ENCODE peak calls at places on chromosomes 3 and 15, in five cellular contexts. One of them, this sample, is unnamed.

GRCh38 chr3:8581373-8581772 is 63.2 kb downstream of the SSUH2 start:
- DNase-seq in CD8-positive, alpha-beta T cell: no peak
- DNase-seq in stomach: no peak
- DNase-seq in uterus: no peak
- DNase-seq in fibroblast of lung: no peak
- DNase-seq in this sample: no peak

GRCh38 chr15:42921049-42921731 is 612 bp upstream of the TTBK2 start:
- DNase-seq in stomach: peak; percentile 27
- DNase-seq in fibroblast of lung: no peak
- DNase-seq in uterus: peak; percentile 42
- DNase-seq in CD8-positive, alpha-beta T cell: peak; percentile 22
- DNase-seq in this sample: peak; percentile 26

GRCh38 chr3:125608419-125608818 is 13.1 kb upstream of the OSBPL11 start:
- DNase-seq in stomach: no peak
- DNase-seq in CD8-positive, alpha-beta T cell: no peak
- DNase-seq in fibroblast of lung: no peak
- DNase-seq in uterus: no peak
- DNase-seq in this sample: no peak

GRCh38 chr15:68704496-68705021 is 116.1 kb downstream of the ANP32A start:
- DNase-seq in CD8-positive, alpha-beta T cell: no peak
- DNase-seq in fibroblast of lung: peak; percentile 27
- DNase-seq in stomach: peak; percentile 40
- DNase-seq in uterus: peak; percentile 44
- DNase-seq in this sample: no peak

GRCh38 chr3:129824926-129825541 is 68.5 kb downstream of the TMCC1 start:
- DNase-seq in CD8-positive, alpha-beta T cell: peak; percentile 11
- DNase-seq in stomach: no peak
- DNase-seq in uterus: no peak
- DNase-seq in fibroblast of lung: peak; percentile 61
- DNase-seq in this sample: no peak

GRCh38 chr3:156498307-156498706 is 56.6 kb downstream of the SSR3 start:
- DNase-seq in uterus: no peak
- DNase-seq in CD8-positive, alpha-beta T cell: no peak
- DNase-seq in stomach: no peak
- DNase-seq in fibroblast of lung: no peak
- DNase-seq in this sample: no peak

GRCh38 chr15:41969851-41970431 is 2.4 kb downstream of the EHD4 start:
- DNase-seq in fibroblast of lung: no peak
- DNase-seq in stomach: peak; percentile 25
- DNase-seq in uterus: no peak
- DNase-seq in CD8-positive, alpha-beta T cell: peak; percentile 13
- DNase-seq in this sample: no peak

GRCh38 chr3:147008886-147009285 is 397.5 kb downstream of the ZIC4 start:
- DNase-seq in CD8-positive, alpha-beta T cell: no peak
- DNase-seq in uterus: no peak
- DNase-seq in stomach: no peak
- DNase-seq in fibroblast of lung: peak; percentile 9
- DNase-seq in this sample: no peak

GRCh38 chr3:28544236-28544635 is 195.6 kb upstream of the AZI2 start:
- DNase-seq in CD8-positive, alpha-beta T cell: no peak
- DNase-seq in uterus: no peak
- DNase-seq in stomach: no peak
- DNase-seq in fibroblast of lung: no peak
- DNase-seq in this sample: no peak

GRCh38 chr15:74901612-74902063 is 5.0 kb downstream of the FAM219B start:
- DNase-seq in fibroblast of lung: peak; percentile 67
- DNase-seq in stomach: peak; percentile 74
- DNase-seq in CD8-positive, alpha-beta T cell: peak; percentile 49
- DNase-seq in uterus: peak; percentile 56
- DNase-seq in this sample: peak; percentile 55

GRCh38 chr15:60928210-60928609 is 300.9 kb downstream of the RORA start:
- DNase-seq in uterus: no peak
- DNase-seq in CD8-positive, alpha-beta T cell: no peak
- DNase-seq in fibroblast of lung: no peak
- DNase-seq in stomach: no peak
- DNase-seq in this sample: no peak

GRCh38 chr15:73019733-73020132 is 32.5 kb upstream of the NEO1 start:
- DNase-seq in CD8-positive, alpha-beta T cell: no peak
- DNase-seq in uterus: no peak
- DNase-seq in fibroblast of lung: no peak
- DNase-seq in stomach: no peak
- DNase-seq in this sample: no peak

GRCh38 chr15:101159096-101159935 is 92.5 kb downstream of the CHSY1 start:
- DNase-seq in uterus: no peak
- DNase-seq in stomach: no peak
- DNase-seq in CD8-positive, alpha-beta T cell: no peak
- DNase-seq in fibroblast of lung: no peak
- DNase-seq in this sample: no peak

GRCh38 chr3:105965384-105965783 is 96.6 kb upstream of the CBLB start:
- DNase-seq in uterus: no peak
- DNase-seq in stomach: no peak
- DNase-seq in fibroblast of lung: peak; percentile 62
- DNase-seq in CD8-positive, alpha-beta T cell: no peak
- DNase-seq in this sample: no peak

GRCh38 chr3:178202199-178202598 is 334.0 kb upstream of the KCNMB2 start:
- DNase-seq in CD8-positive, alpha-beta T cell: no peak
- DNase-seq in stomach: no peak
- DNase-seq in uterus: no peak
- DNase-seq in fibroblast of lung: no peak
- DNase-seq in this sample: no peak

GRCh38 chr15:86916671-86917450 is 837.2 kb downstream of the AGBL1 start:
- DNase-seq in stomach: no peak
- DNase-seq in CD8-positive, alpha-beta T cell: no peak
- DNase-seq in uterus: no peak
- DNase-seq in fibroblast of lung: no peak
- DNase-seq in this sample: peak; percentile 46

GRCh38 chr15:80825361-80826030 is 46.3 kb downstream of the CEMIP start:
- DNase-seq in uterus: no peak
- DNase-seq in stomach: no peak
- DNase-seq in CD8-positive, alpha-beta T cell: no peak
- DNase-seq in fibroblast of lung: no peak
- DNase-seq in this sample: peak; percentile 70

GRCh38 chr3:52541050-52541449 is 4.6 kb downstream of the UQCC5 start:
- DNase-seq in stomach: no peak
- DNase-seq in uterus: no peak
- DNase-seq in fibroblast of lung: no peak
- DNase-seq in CD8-positive, alpha-beta T cell: no peak
- DNase-seq in this sample: no peak

GRCh38 chr15:36826948-36827347 is 247.5 kb downstream of the CDIN1 start:
- DNase-seq in stomach: no peak
- DNase-seq in fibroblast of lung: no peak
- DNase-seq in CD8-positive, alpha-beta T cell: no peak
- DNase-seq in uterus: no peak
- DNase-seq in this sample: no peak

GRCh38 chr3:52715714-52716305 is 9.9 kb downstream of the SPCS1 start:
- DNase-seq in fibroblast of lung: no peak
- DNase-seq in stomach: no peak
- DNase-seq in uterus: no peak
- DNase-seq in CD8-positive, alpha-beta T cell: no peak
- DNase-seq in this sample: peak; percentile 66

GRCh38 chr15:72198410-72199270 is 1.1 kb upstream of the GRAMD2A start:
- DNase-seq in fibroblast of lung: no peak
- DNase-seq in CD8-positive, alpha-beta T cell: no peak
- DNase-seq in stomach: no peak
- DNase-seq in uterus: no peak
- DNase-seq in this sample: no peak

GRCh38 chr3:10432156-10432845 is 73.1 kb downstream of the ATP2B2 start:
- DNase-seq in CD8-positive, alpha-beta T cell: no peak
- DNase-seq in fibroblast of lung: no peak
- DNase-seq in stomach: no peak
- DNase-seq in uterus: no peak
- DNase-seq in this sample: no peak

GRCh38 chr15:82533801-82534200 is 6.5 kb downstream of the RPS17 start:
- DNase-seq in fibroblast of lung: no peak
- DNase-seq in uterus: no peak
- DNase-seq in CD8-positive, alpha-beta T cell: no peak
- DNase-seq in stomach: no peak
- DNase-seq in this sample: peak; percentile 28

GRCh38 chr3:37987751-37988179 is 2.8 kb upstream of the VILL start:
- DNase-seq in fibroblast of lung: no peak
- DNase-seq in CD8-positive, alpha-beta T cell: no peak
- DNase-seq in uterus: no peak
- DNase-seq in stomach: peak; percentile 64
- DNase-seq in this sample: no peak

GRCh38 chr3:21734746-21735145 is 16.3 kb downstream of the ZNF385D start:
- DNase-seq in fibroblast of lung: no peak
- DNase-seq in stomach: no peak
- DNase-seq in uterus: no peak
- DNase-seq in CD8-positive, alpha-beta T cell: no peak
- DNase-seq in this sample: no peak

GRCh38 chr3:150240891-150241290 is 167.2 kb upstream of the TSC22D2 start:
- DNase-seq in stomach: no peak
- DNase-seq in fibroblast of lung: no peak
- DNase-seq in CD8-positive, alpha-beta T cell: no peak
- DNase-seq in uterus: no peak
- DNase-seq in this sample: no peak

GRCh38 chr3:38805004-38805403 is 11.0 kb downstream of the SCN10A start:
- DNase-seq in CD8-positive, alpha-beta T cell: no peak
- DNase-seq in uterus: no peak
- DNase-seq in stomach: no peak
- DNase-seq in fibroblast of lung: no peak
- DNase-seq in this sample: no peak

GRCh38 chr15:62135532-62136134 is 29.5 kb downstream of the C2CD4B start:
- DNase-seq in stomach: peak; percentile 50
- DNase-seq in uterus: peak; percentile 49
- DNase-seq in CD8-positive, alpha-beta T cell: no peak
- DNase-seq in fibroblast of lung: peak; percentile 21
- DNase-seq in this sample: no peak

GRCh38 chr15:42071717-42072116 is 22.6 kb downstream of the PLA2G4D start:
- DNase-seq in uterus: no peak
- DNase-seq in stomach: no peak
- DNase-seq in fibroblast of lung: no peak
- DNase-seq in CD8-positive, alpha-beta T cell: no peak
- DNase-seq in this sample: no peak

GRCh38 chr15:98785796-98786581 is 137.7 kb downstream of the IGF1R start:
- DNase-seq in stomach: peak; percentile 63
- DNase-seq in uterus: no peak
- DNase-seq in CD8-positive, alpha-beta T cell: no peak
- DNase-seq in fibroblast of lung: no peak
- DNase-seq in this sample: no peak

GRCh38 chr15:98787190-98787589 is 138.9 kb downstream of the IGF1R start:
- DNase-seq in fibroblast of lung: no peak
- DNase-seq in uterus: no peak
- DNase-seq in stomach: no peak
- DNase-seq in CD8-positive, alpha-beta T cell: no peak
- DNase-seq in this sample: no peak

GRCh38 chr15:98787936-98788757 is 139.8 kb downstream of the IGF1R start:
- DNase-seq in uterus: no peak
- DNase-seq in stomach: no peak
- DNase-seq in CD8-positive, alpha-beta T cell: no peak
- DNase-seq in fibroblast of lung: no peak
- DNase-seq in this sample: peak; percentile 37

GRCh38 chr15:98786706-98787105 is 138.4 kb downstream of the IGF1R start:
- DNase-seq in CD8-positive, alpha-beta T cell: no peak
- DNase-seq in uterus: no peak
- DNase-seq in fibroblast of lung: no peak
- DNase-seq in stomach: no peak
- DNase-seq in this sample: no peak

DNA sequence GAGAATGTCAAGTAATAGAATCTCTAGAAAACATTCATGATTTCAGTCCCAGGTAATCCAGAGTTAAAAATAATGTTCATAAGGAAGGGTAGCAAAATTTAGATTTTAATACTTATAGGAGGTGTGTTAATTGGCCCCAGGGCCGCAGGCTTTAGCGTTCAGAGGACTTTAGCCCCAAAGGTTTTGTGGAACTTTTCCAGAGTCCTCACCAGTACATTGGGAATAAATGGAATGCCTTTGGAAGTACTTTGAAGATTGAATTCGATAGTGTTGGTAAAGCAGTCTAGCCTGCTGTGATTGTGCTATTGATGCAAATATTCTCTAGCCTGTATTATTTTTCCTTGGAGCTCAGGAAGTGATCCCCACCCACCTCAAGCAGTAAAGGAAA is 137.1 kb downstream of the IGF1R start:
- DNase-seq in CD8-positive, alpha-beta T cell: no peak
- DNase-seq in fibroblast of lung: no peak
- DNase-seq in stomach: no peak
- DNase-seq in uterus: no peak
- DNase-seq in this sample: no peak
- H3K4me1 ChIP-seq in CD8-positive, alpha-beta T cell: peaks cover 16% of the 10 kb centered on the region
- H3K4me1 ChIP-seq in fibroblast of lung: peaks cover 4% of the 10 kb centered on the region
- H3K4me1 ChIP-seq in stomach: peaks cover 69% of the 10 kb centered on the region
- H3K4me1 ChIP-seq in uterus: peaks cover 3% of the 10 kb centered on the region
- H3K4me1 ChIP-seq in this sample: peaks cover 20% of the 10 kb centered on the region

GRCh38 chr3:32994045-32994444 is 42.6 kb downstream of the CCR4 start:
- DNase-seq in fibroblast of lung: no peak
- DNase-seq in CD8-positive, alpha-beta T cell: no peak
- DNase-seq in stomach: no peak
- DNase-seq in uterus: no peak
- DNase-seq in this sample: no peak

GRCh38 chr3:32998631-32999451 is 47.4 kb downstream of the CCR4 start:
- DNase-seq in CD8-positive, alpha-beta T cell: no peak
- DNase-seq in uterus: no peak
- DNase-seq in fibroblast of lung: no peak
- DNase-seq in stomach: no peak
- DNase-seq in this sample: no peak

GRCh38 chr3:32996046-32996754 is 44.8 kb downstream of the CCR4 start:
- DNase-seq in CD8-positive, alpha-beta T cell: no peak
- DNase-seq in uterus: no peak
- DNase-seq in fibroblast of lung: no peak
- DNase-seq in stomach: no peak
- DNase-seq in this sample: no peak

GRCh38 chr3:33000698-33001385 is 49.4 kb downstream of the CCR4 start:
- DNase-seq in stomach: no peak
- DNase-seq in uterus: no peak
- DNase-seq in CD8-positive, alpha-beta T cell: no peak
- DNase-seq in fibroblast of lung: no peak
- DNase-seq in this sample: no peak

DNA sequence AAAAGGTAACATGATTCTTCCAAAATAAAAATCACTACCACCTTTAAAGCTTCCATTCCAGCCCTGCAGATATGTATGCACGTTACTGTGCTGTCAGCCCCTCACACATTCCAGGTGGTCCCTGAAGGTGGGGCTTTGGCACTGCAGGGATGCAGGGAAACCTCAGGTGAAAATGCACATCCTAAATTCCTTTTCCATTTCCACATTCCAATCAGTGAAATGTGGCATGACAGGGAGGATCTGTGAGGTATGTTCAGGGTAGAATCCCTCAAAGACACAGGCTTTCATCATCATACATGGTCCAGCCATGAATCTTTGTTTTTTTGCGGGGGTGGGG is 45.3 kb downstream of the CCR4 start:
- DNase-seq in stomach: no peak
- DNase-seq in uterus: no peak
- DNase-seq in CD8-positive, alpha-beta T cell: no peak
- DNase-seq in fibroblast of lung: no peak
- DNase-seq in this sample: no peak
- H3K4me1 ChIP-seq in stomach: no peaks in the 10 kb centered on the region
- H3K4me1 ChIP-seq in uterus: no peaks in the 10 kb centered on the region
- H3K4me1 ChIP-seq in CD8-positive, alpha-beta T cell: no peaks in the 10 kb centered on the region
- H3K4me1 ChIP-seq in fibroblast of lung: no peaks in the 10 kb centered on the region
- H3K4me1 ChIP-seq in this sample: no peaks in the 10 kb centered on the region

GRCh38 chr3:23739536-23739935 is 66.2 kb upstream of the UBE2E1 start:
- DNase-seq in uterus: no peak
- DNase-seq in CD8-positive, alpha-beta T cell: no peak
- DNase-seq in stomach: no peak
- DNase-seq in fibroblast of lung: peak; percentile 79
- DNase-seq in this sample: no peak
- H3K4me1 ChIP-seq in uterus: peaks cover 6% of the 10 kb centered on the region
- H3K4me1 ChIP-seq in CD8-positive, alpha-beta T cell: no peaks in the 10 kb centered on the region
- H3K4me1 ChIP-seq in stomach: peaks cover 59% of the 10 kb centered on the region
- H3K4me1 ChIP-seq in fibroblast of lung: no peaks in the 10 kb centered on the region
- H3K4me1 ChIP-seq in this sample: peaks cover 47% of the 10 kb centered on the region

GRCh38 chr3:132660745-132661067 is 577 bp downstream of the UBA5 start:
- DNase-seq in stomach: no peak
- DNase-seq in uterus: no peak
- DNase-seq in CD8-positive, alpha-beta T cell: no peak
- DNase-seq in fibroblast of lung: peak; percentile 22
- DNase-seq in this sample: no peak
- H3K4me1 ChIP-seq in stomach: peaks cover 65% of the 10 kb centered on the region
- H3K4me1 ChIP-seq in uterus: no peaks in the 10 kb centered on the region
- H3K4me1 ChIP-seq in CD8-positive, alpha-beta T cell: peaks cover 35% of the 10 kb centered on the region
- H3K4me1 ChIP-seq in fibroblast of lung: no peaks in the 10 kb centered on the region
- H3K4me1 ChIP-seq in this sample: peaks cover 34% of the 10 kb centered on the region

This sample was measured in upper lobe of left lung.